ENCODE peak calls at places on chromosomes 7 and 10, in ten cellular contexts. O is endothelial cell of umbilical vein, Z is suprapubic skin, C is vagina, J is stomach, X is esophagus squamous epithelium, L is GM12878, T is heart left ventricle, W is ovary, N is A549. S is an unnamed sample.

GRCh38 chr7:48351893-48352292 is 180.6 kb downstream of the ABCA13 start:
- DNase-seq in L (no peak), C (no peak), W (no peak), Z (no peak), X (no peak), J (no peak), T (no peak), O (no peak), N (no peak), S (no peak)

GRCh38 chr7:5479133-5479745 is 55.6 kb upstream of the TNRC18 start:
- DNase-seq in J (no peak), C (no peak), X (no peak), W (no peak), T (no peak), N (no peak), L (no peak), O (no peak), Z (no peak), S (no peak)

GRCh38 chr10:104109908-104110662 is 11.9 kb upstream of the SFR1 start:
- DNase-seq in O (peak), T (no peak), C (no peak), Z (no peak), X (no peak), L (peak), N (peak), J (no peak), W (no peak), S (no peak)

GRCh38 chr10:78330884-78331283 is 297.2 kb downstream of the RPS24 start:
- DNase-seq in C (no peak), Z (no peak), O (no peak), T (no peak), X (no peak), N (no peak), L (no peak), J (no peak), W (no peak), S (peak)

GRCh38 chr7:70571403-70571911 is 560.5 kb upstream of the GALNT17 start:
- DNase-seq in J (peak), X (no peak), Z (no peak), N (peak), O (no peak), T (no peak), W (no peak), C (no peak), L (no peak), S (no peak)

GRCh38 chr7:47258798-47259197 is 323.1 kb downstream of the TNS3 start:
- DNase-seq in C (no peak), L (no peak), X (no peak), T (no peak), Z (no peak), N (no peak), J (no peak), W (no peak), O (no peak), S (no peak)

GRCh38 chr10:121368347-121369025 is 229.8 kb downstream of the FGFR2 start:
- DNase-seq in L (no peak), O (no peak), J (no peak), X (no peak), N (no peak), W (no peak), T (no peak), C (no peak), Z (no peak), S (peak)

GRCh38 chr7:92698237-92698841 is 108.1 kb upstream of the FAM133B start:
- DNase-seq in W (no peak), J (peak), L (no peak), T (peak), C (no peak), X (no peak), O (peak), Z (no peak), N (peak), S (no peak)

GRCh38 chr10:79928028-79928583 is 20.8 kb downstream of the SFTPD start:
- DNase-seq in Z (no peak), C (no peak), O (no peak), L (no peak), W (no peak), J (peak), X (no peak), N (no peak), T (no peak), S (peak)

GRCh38 chr10:16909271-16909767 is 92.1 kb upstream of the RSU1 start:
- DNase-seq in L (no peak), O (peak), Z (no peak), C (no peak), N (no peak), W (no peak), X (no peak), T (no peak), J (no peak), S (no peak)

GRCh38 chr10:2488606-2489005 is 578.7 kb upstream of the PFKP start:
- DNase-seq in X (no peak), Z (no peak), N (no peak), J (no peak), C (no peak), W (no peak), O (no peak), T (no peak), L (no peak), S (no peak)

GRCh38 chr10:87878664-87879459 is 15.4 kb downstream of the PTEN start:
- DNase-seq in O (peak), Z (no peak), T (no peak), N (no peak), J (no peak), W (no peak), C (no peak), X (no peak), L (no peak), S (no peak)

GRCh38 chr7:141262101-141262819 is 188.4 kb downstream of the TMEM178B start:
- DNase-seq in X (no peak), L (no peak), Z (no peak), T (no peak), W (no peak), N (no peak), J (no peak), C (no peak), O (no peak), S (no peak)

GRCh38 chr7:155803418-155804376 is 8.6 kb downstream of the SHH start:
- DNase-seq in C (no peak), N (peak), T (peak), O (no peak), L (no peak), J (peak), W (no peak), Z (no peak), X (no peak), S (no peak)

GRCh38 chr10:110788620-110789385 is 82.9 kb upstream of the PDCD4 start:
- DNase-seq in T (no peak), L (no peak), O (no peak), J (no peak), X (no peak), Z (no peak), N (no peak), W (no peak), C (no peak), S (no peak)

GRCh38 chr7:64636386-64636785 is 29.5 kb upstream of the ZNF107 start:
- DNase-seq in J (no peak), C (no peak), W (no peak), X (no peak), Z (no peak), T (no peak), L (no peak), N (no peak), O (no peak), S (no peak)

DNA sequence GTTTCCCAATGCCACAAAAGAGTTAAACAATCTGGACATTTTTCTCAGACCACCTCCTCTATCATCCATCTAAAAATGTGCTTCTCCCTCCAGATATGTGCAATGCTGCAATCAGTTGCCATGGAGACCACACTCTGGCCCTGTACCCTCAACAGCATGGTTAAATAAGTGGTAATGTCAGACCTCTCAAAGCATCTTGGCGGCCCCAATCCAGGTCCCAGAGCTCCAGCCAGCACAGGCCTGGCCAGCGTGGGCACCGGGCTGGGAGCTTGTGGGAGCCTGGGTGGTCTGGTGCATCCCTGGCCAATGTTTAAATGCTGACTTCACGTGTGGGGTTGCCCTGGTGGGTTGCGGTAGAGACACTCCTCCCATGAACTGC is 362.9 kb upstream of the ZNF32 start:
- DNase-seq in W (no peak), N (no peak), T (no peak), J (no peak), C (peak), O (no peak), Z (no peak), L (no peak), X (no peak), S (peak)
- H3K27ac ChIP-seq in W (no peak), N (no peak), T (no peak), J (no peak), C (no peak), O (no peak), Z (no peak), L (peak), X (no peak), S (no peak)

DNA sequence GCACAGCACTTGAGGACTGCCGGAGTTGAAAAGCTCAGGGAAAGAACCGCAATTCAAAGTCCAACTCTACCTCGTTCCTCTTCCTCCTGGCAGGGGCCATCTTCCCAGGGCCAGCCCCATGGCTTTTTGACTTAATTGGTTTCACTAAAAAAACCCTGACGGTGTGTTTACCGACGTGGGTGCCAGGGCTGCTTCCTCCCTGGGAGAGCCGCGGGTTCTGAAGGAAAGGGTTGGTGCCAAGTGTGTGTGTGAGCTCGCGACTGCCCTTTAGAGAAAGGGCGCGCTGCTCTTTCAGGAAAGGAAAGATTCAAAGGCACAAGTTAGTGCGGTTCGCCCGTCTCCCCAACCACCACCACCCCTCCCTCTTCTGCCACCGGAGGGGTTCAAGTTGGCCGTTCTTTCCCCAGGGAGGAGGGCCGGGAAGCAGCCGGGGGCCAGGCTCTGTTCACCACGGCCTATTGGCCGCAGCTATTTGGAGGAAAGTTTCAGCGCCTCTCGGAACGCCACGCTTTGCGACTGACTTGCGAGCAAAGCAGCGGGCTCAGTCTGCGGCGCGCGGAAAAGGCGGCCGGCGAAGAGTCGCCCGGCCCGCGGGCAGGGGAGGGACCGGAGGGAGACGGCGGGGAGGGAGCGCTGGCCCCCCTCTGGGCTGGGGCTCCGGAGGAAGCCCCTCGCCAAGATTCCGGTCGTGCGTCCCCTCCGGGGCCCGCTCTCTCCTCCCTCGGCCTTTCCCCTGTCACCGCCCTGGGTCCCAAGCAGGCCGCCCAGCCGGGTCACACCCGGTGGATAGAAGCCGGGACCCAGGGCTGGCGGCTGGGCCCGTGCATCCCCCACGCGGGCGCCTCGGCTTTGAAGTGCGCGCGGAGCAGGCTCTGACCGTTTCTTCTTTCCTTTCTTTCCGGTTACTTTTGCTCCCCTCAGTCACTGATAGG is 165.8 kb upstream of the PPP1R3A start:
- DNase-seq in X (no peak), J (peak), O (peak), L (no peak), W (peak), N (no peak), Z (peak), T (peak), C (no peak), S (no peak)
- TF ChIP-seq POLR2A in X (no peak), J (no peak), O (no peak), L (no peak), W (no peak), N (no peak), Z (no peak), T (no peak), C (no peak), S (no peak)

DNA sequence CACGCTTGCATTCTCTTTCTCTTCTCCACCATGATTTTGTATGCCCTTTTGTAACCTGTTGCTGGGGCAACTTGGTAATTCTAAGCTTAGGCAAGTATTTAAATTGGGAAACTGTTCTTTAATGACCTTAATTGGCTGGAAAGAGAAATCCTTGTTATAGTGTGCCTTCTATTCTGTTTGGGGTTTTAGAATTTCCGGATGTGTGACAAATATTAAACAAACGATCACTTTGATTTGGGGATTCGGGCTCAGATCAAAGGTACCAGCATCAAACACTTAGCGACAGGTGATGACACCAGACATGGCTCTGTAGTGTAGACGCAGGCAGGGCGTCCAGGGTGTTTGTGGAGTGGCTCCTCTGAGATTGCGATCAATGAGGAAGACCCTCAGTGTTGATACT is 55.0 kb downstream of the RAB11FIP2 start:
- DNase-seq in X (no peak), Z (no peak), N (no peak), T (no peak), W (no peak), C (no peak), O (no peak), L (no peak), J (no peak), S (no peak)
- H3K4me3 ChIP-seq in X (no peak), Z (no peak), N (no peak), T (no peak), W (no peak), C (no peak), O (no peak), L (no peak), J (no peak), S (no peak)

GRCh38 chr7:771241-772004 is 44.3 kb upstream of the PRKAR1B start:
- DNase-seq in N (no peak), O (peak), Z (no peak), W (peak), C (no peak), L (no peak), T (peak), X (no peak), J (peak), S (peak)
- H3K27ac ChIP-seq in N (no peak), O (peak), Z (peak), W (peak), C (peak), L (no peak), T (peak), X (peak), J (peak), S (peak)

GRCh38 chr7:76328390-76328789 is 25.9 kb downstream of the HSPB1 start:
- DNase-seq in T (no peak), X (no peak), C (no peak), N (no peak), Z (no peak), L (no peak), W (no peak), J (no peak), O (no peak), S (no peak)
- TF ChIP-seq POLR2A in T (no peak), X (no peak), C (no peak), N (no peak), Z (no peak), L (no peak), W (no peak), J (no peak), O (no peak), S (no peak)

GRCh38 chr10:102434251-102434913 is 2.0 kb upstream of the CUEDC2 start:
- DNase-seq in T (no peak), J (no peak), C (no peak), N (no peak), Z (no peak), L (no peak), W (no peak), X (no peak), O (no peak), S (no peak)
- H3K4me3 ChIP-seq in T (no peak), J (no peak), C (no peak), N (no peak), Z (no peak), L (no peak), W (no peak), X (no peak), O (no peak), S (no peak)

DNA sequence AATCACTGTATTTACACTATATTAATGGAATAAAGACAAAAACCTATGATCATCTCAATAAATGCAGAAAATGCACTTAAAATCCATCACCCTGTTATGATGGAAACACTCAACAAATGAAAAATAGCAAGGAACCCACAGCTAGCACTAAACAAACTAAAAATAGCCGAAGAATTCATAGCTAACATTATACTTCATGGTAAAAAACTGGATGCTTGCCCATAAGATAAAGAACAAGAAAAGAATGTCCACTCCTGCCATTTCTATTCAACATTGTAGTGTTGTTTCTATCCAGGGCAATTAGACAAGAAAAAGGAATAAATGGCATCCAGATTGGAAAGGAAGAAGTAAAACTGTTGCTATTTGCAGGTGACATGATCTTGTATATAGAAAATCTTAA is 142.1 kb downstream of the STK31 start:
- DNase-seq in C (no peak), J (no peak), W (no peak), N (no peak), T (no peak), Z (no peak), X (no peak), O (no peak), L (no peak), S (no peak)
- H3K27ac ChIP-seq in C (no peak), J (no peak), W (no peak), N (no peak), T (no peak), Z (no peak), X (no peak), O (no peak), L (no peak), S (no peak)

DNA sequence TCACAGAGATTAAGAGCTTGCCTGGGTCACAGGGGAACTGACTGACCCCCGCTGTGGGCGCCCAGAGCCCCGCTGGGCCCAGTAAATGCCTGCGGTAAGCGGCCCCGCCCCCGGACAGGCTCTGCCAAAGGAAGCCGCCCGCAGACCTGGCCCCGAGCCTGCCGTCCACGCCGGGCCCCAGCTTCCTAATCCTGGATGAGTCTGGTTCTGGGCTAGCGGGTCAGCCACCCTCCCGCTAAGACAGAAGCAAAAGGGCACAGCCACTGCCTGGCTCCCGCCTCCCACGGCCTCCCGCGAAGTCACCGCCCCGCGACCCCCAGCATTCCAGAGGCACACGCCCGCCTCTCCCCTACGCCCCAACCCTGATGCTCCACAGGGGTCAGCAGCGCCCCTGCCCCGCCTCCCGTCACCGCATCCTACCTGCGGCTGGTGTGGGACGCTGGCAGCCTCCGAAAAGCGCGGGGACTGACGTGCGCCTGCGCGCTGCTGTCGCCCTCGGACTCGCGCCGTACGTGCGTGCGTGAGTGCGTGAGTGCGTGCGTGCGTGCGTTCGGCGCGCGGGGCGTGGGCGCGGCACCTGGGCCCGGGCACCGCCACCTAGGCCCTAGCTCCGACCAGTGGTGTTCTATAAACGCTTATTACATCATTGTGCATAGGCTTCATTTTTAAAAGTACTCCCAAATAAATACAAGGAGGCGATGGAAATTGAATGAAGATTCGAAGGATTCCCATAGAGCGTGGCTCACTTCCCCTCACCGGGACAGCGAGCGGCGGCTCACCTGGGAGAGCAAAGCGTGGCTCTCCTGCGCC is at the start of gene FIGNL1:
- DNase-seq in J (peak), W (peak), N (peak), C (no peak), T (peak), L (peak), Z (peak), X (no peak), O (peak), S (no peak)
- TF ChIP-seq POLR2A in J (no peak), W (no peak), N (peak), C (no peak), T (peak), L (peak), Z (no peak), X (no peak), O (peak), S (no peak)

S was measured in esophagus muscularis mucosa.